ENCODE peak calls at places on chromosomes 11 and 22, in six cellular contexts. V is activated T-cell treated with anti-CD3 and anti-CD28 coated beads for 24 hours; N is stimulated activated effector memory CD8-positive, alpha-beta T cell treated with anti-CD3 and anti-CD28 coated beads, Interleukin-12 subunit alpha, Interleukin-12 subunit beta, amount 100 ng/mL, for 72 hours; F is stimulated activated CD4-positive, alpha-beta T cell treated with anti-CD3 and anti-CD28 coated beads, Interleukin-12 subunit alpha, Interleukin-12 subunit beta, amount 100 ng/mL, for 4 hours; K is activated gamma-delta T cell treated with anti-CD3 and anti-CD28 coated beads, Interleukin-2, amount 50 U/mL, for 16 hours; Y is RCC 7860. W is an unnamed sample.

GRCh38 chr11:74769058-74769457 is 20.4 kb downstream of the RNF169 start:
- DNase-seq in V (no peak), N (no peak), K (no peak), F (no peak), Y (no peak), W (no peak)

GRCh38 chr11:27392715-27393114 is 29.7 kb upstream of the CCDC34 start:
- DNase-seq in N (no peak), V (no peak), F (no peak), K (no peak), Y (peak; percentile 40), W (peak; percentile 82)

GRCh38 chr11:47967577-47968230 is 12.7 kb upstream of the PTPRJ start:
- DNase-seq in N (no peak), K (no peak), F (no peak), V (no peak), Y (no peak), W (no peak)

GRCh38 chr22:39152511-39153219 is at the start of gene CBX7:
- DNase-seq in Y (peak; percentile 60), F (peak; percentile 86), N (peak; percentile 87), V (peak; percentile 87), K (peak; percentile 94), W (peak; percentile 41)

GRCh38 chr11:9138612-9139579 is 47.5 kb upstream of the SCUBE2 start:
- DNase-seq in V (peak; percentile 26), Y (peak; percentile 64), N (no peak), K (no peak), F (no peak), W (peak; percentile 95)

GRCh38 chr11:102776454-102776853 is 4.0 kb downstream of the MMP10 start:
- DNase-seq in K (no peak), Y (no peak), F (no peak), N (no peak), V (no peak), W (no peak)

GRCh38 chr11:94791216-94791889 is 23.2 kb downstream of the AMOTL1 start:
- DNase-seq in K (no peak), Y (no peak), N (no peak), F (no peak), V (no peak), W (no peak)

GRCh38 chr22:35152316-35152715 is 86.4 kb downstream of the ISX start:
- DNase-seq in Y (no peak), V (no peak), K (no peak), F (no peak), N (no peak), W (no peak)

GRCh38 chr11:127632546-127632945 is 632.0 kb upstream of the KIRREL3 start:
- DNase-seq in N (no peak), K (no peak), F (no peak), V (no peak), Y (no peak), W (no peak)

GRCh38 chr22:45911601-45912271 is 65.2 kb downstream of the WNT7B start:
- DNase-seq in V (no peak), N (no peak), F (no peak), K (no peak), Y (no peak), W (peak; percentile 54)

GRCh38 chr11:10044618-10045017 is 249.4 kb downstream of the SBF2 start:
- DNase-seq in V (no peak), F (no peak), N (no peak), Y (no peak), K (no peak), W (peak; percentile 13)

GRCh38 chr11:126514061-126514713 is 158.7 kb downstream of the ST3GAL4 start:
- DNase-seq in K (no peak), N (no peak), V (no peak), F (no peak), Y (no peak), W (no peak)

GRCh38 chr11:130873766-130874165 is 42.5 kb downstream of the SNX19 start:
- DNase-seq in K (no peak), V (no peak), Y (peak; percentile 17), N (no peak), F (no peak), W (no peak)

GRCh38 chr22:46538816-46539163 is 1.4 kb upstream of the CELSR1 start:
- DNase-seq in Y (peak; percentile 48), V (no peak), F (no peak), N (no peak), K (peak; percentile 7), W (peak; percentile 35)